ENCODE peak calls at places on chromosomes 11 and 22, in six cellular contexts. G is suprapubic skin, Y is upper lobe of left lung, U is HL-60, H is GM23338, S is sigmoid colon. A is an unnamed sample. For H3K27me3, the result is how much of the 10 kb centered on the place peaks cover.

GRCh38 chr11:78469905-78470304 is 52.3 kb upstream of the GAB2 start:
- DNase-seq in G (no peak), U (no peak), S (no peak), H (no peak), Y (no peak), A (no peak)

GRCh38 chr11:83349371-83349770 is 63.2 kb upstream of the CCDC90B start:
- DNase-seq in H (no peak), Y (no peak), S (no peak), G (no peak), U (no peak), A (no peak)

GRCh38 chr11:30631148-30631547 is 45.0 kb upstream of the MPPED2 start:
- DNase-seq in S (no peak), H (no peak), Y (no peak), G (no peak), U (no peak), A (no peak)

GRCh38 chr11:73585834-73586575 is 11.9 kb downstream of the FAM168A start:
- DNase-seq in Y (no peak), G (no peak), U (no peak), H (no peak), S (no peak), A (no peak)

GRCh38 chr11:113664069-113664980 is 41.8 kb downstream of the TMPRSS5 start:
- DNase-seq in U (no peak), G (no peak), Y (no peak), H (no peak), S (no peak), A (no peak)

GRCh38 chr11:72085836-72086475 is 5.3 kb downstream of the LRRC51 start:
- DNase-seq in Y (no peak), U (no peak), H (peak), S (no peak), G (no peak), A (no peak)

GRCh38 chr22:24953294-24954113 is 988 bp downstream of the KIAA1671 start:
- DNase-seq in U (no peak), S (peak), Y (peak), H (peak), G (no peak), A (no peak)

GRCh38 chr22:31447337-31447736 is 42.3 kb downstream of the EIF4ENIF1 start:
- DNase-seq in U (no peak), G (no peak), Y (no peak), S (no peak), H (no peak), A (no peak)

GRCh38 chr11:2180775-2181370 is 9.3 kb upstream of the TH start:
- DNase-seq in H (no peak), U (no peak), S (no peak), Y (no peak), G (no peak), A (no peak)

GRCh38 chr11:7904910-7905309 is 26.2 kb downstream of the OR10A6 start:
- DNase-seq in Y (no peak), S (no peak), G (no peak), U (no peak), H (peak), A (no peak)

GRCh38 chr22:31586137-31586920 is 75.7 kb downstream of the PISD start:
- DNase-seq in S (no peak), U (peak), G (peak), Y (no peak), H (no peak), A (no peak)

GRCh38 chr11:129131361-129131760 is 60.8 kb downstream of the ARHGAP32 start:
- DNase-seq in G (no peak), U (no peak), Y (no peak), H (no peak), S (no peak), A (no peak)

GRCh38 chr11:12200359-12201015 is 90.1 kb downstream of the MICAL2 start:
- DNase-seq in G (no peak), S (peak), U (no peak), H (no peak), Y (no peak), A (no peak)

GRCh38 chr11:130513132-130513531 is 64.7 kb downstream of the ADAMTS15 start:
- DNase-seq in H (no peak), U (no peak), G (no peak), Y (no peak), S (peak), A (no peak)

GRCh38 chr11:132077416-132077815 is 707.0 kb downstream of the NTM start:
- DNase-seq in Y (no peak), U (no peak), H (no peak), S (no peak), G (no peak), A (no peak)

GRCh38 chr11:3091846-3092602 is 34.8 kb upstream of the CARS1 start:
- DNase-seq in U (peak), H (peak), Y (peak), S (peak), G (peak), A (peak)

GRCh38 chr11:102316505-102316904 is 779 bp upstream of the BIRC3 start:
- DNase-seq in U (no peak), G (no peak), H (no peak), Y (no peak), S (no peak), A (no peak)
- H3K27ac ChIP-seq in U (no peak), G (peak), H (no peak), Y (peak), S (peak), A (peak)

GRCh38 chr22:19754701-19755144 is 5.9 kb upstream of the TBX1 start:
- DNase-seq in Y (peak), S (no peak), U (no peak), G (no peak), H (no peak), A (no peak)
- H3K27me3 ChIP-seq in Y (under half), S (half or more), U (half or more), G (half or more), H (half or more), A (under half)

GRCh38 chr22:29799217-29799680 is 32.1 kb downstream of the UQCR10 start:
- DNase-seq in H (no peak), G (peak), U (peak), Y (no peak), S (peak), A (peak)
- TF ChIP-seq POLR2AphosphoS5 in H (no peak), G (peak), U (no peak), Y (peak), S (peak), A (peak)

DNA sequence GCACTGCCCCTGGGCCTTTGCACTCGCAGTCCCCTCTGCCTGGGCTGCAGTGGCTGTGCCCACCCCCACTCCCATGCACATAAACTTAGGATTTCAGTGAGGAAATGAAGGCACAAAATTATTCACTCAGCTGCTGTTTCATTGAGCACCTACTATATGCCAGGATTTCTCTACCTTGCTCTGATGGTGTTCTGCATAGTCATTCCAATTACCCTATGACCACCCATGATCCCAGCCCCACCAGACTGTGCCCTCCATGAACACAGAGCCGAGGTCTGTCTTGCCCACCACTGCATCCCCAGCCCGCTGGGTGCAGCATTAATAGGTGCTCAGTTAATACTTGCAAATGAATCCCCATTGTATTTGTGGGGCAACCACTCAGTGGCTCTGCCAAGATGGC is 10.9 kb downstream of the CYTH4 start:
- DNase-seq in H (no peak), S (no peak), G (no peak), U (no peak), Y (no peak), A (no peak)
- H3K27ac ChIP-seq in H (no peak), S (no peak), G (no peak), U (no peak), Y (no peak), A (no peak)

DNA sequence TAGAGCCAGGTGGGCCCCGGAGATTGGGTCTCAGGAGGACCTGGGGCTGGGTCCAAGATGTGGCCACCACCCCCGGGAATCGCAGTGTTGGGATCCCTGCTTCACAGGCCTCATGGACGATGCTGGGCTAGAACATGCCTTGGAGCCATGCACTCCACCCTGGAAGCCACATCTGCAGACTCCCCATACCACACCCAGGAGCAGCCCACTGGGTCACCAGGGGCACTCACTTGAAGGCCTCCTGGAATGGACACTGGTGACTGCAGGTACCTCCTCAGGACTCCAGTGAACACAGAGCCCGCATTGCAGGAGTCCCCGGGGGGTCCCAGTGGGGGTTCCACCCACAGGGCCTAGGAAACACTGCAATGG is 25.0 kb downstream of the RTN4R start:
- DNase-seq in U (no peak), H (no peak), S (no peak), G (no peak), Y (no peak), A (no peak)
- H3K27me3 ChIP-seq in U (under half), H (under half), S (under half), G (under half), Y (under half), A (under half)

DNA sequence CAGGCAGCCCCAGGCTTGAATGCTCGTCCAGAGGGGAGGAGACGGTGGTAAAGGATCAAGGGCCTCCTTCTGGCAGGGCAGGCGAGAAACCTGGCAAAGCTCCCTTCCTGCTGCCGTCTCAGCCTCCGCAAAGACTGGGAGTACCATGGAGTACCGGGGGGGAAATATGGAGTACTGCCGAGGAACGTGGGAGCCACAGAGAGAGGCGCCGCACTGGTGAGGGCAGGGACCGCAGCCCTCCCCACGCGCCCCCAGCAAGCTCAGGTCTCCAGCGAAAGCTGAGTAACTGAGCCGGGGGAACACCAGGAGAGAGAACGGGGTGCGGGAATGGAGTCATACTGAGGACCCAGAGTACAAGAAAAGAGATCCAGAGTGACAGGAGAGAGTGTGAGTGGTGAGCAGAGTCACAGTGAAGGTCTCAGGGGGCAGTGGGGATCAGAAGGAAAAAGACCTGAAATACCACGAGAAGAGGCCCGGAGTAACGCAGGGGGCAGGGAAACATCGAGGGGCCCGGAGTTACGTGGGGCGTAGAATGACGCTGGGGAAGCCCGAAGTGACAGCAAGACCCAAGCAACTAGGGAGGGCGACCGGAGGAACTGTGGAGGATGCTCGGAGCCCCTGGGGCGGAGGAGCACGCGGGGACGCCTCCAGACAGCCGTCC is 740 bp downstream of the EML3 start:
- DNase-seq in U (no peak), H (peak), G (no peak), S (peak), Y (peak), A (no peak)
- TF ChIP-seq POLR2AphosphoS5 in U (no peak), H (no peak), G (no peak), S (no peak), Y (peak), A (peak)

GRCh38 chr11:64134963-64135362 is 30.9 kb downstream of the MACROD1 start:
- DNase-seq in U (no peak), S (no peak), H (no peak), Y (peak), G (no peak), A (no peak)

GRCh38 chr11:64130618-64131017 is 35.3 kb downstream of the MACROD1 start:
- DNase-seq in Y (peak), U (no peak), S (no peak), G (no peak), H (no peak), A (no peak)

GRCh38 chr11:64131657-64132387 is 34.1 kb downstream of the MACROD1 start:
- DNase-seq in G (no peak), U (no peak), Y (no peak), H (no peak), S (no peak), A (no peak)

GRCh38 chr11:64132982-64133705 is 32.8 kb downstream of the MACROD1 start:
- DNase-seq in G (no peak), S (no peak), Y (peak), H (no peak), U (no peak), A (no peak)

GRCh38 chr11:64132388-64132771 is 33.5 kb downstream of the MACROD1 start:
- DNase-seq in G (no peak), S (no peak), H (no peak), Y (peak), U (no peak), A (no peak)
- H3K27ac ChIP-seq in G (no peak), S (no peak), H (no peak), Y (no peak), U (no peak), A (no peak)

A was measured in vagina.